ENCODE peak calls at places on chromosomes 16 and 17, in nine cellular contexts. B, N, E, K, J, P, A, U and Y are unnamed samples.

GRCh38 chr17:75812096-75813001 is 27.7 kb downstream of the UNK start:
- DNase-seq in B (no peak), N (no peak), E (no peak), K (no peak), J (peak), P (no peak), A (no peak), U (no peak), Y (no peak)

GRCh38 chr17:62627904-62628603 is 584 bp downstream of the MRC2 start:
- DNase-seq in B (peak), N (no peak), E (no peak), K (no peak), J (peak), P (peak), A (no peak), U (peak), Y (no peak)

GRCh38 chr17:73722163-73722562 is 77.9 kb upstream of the SDK2 start:
- DNase-seq in B (no peak), N (no peak), E (no peak), K (no peak), J (no peak), P (no peak), A (no peak), U (no peak), Y (no peak)

GRCh38 chr17:27343972-27344607 is 50.2 kb downstream of the WSB1 start:
- DNase-seq in B (no peak), N (no peak), E (no peak), K (no peak), J (no peak), P (peak), A (peak), U (no peak), Y (no peak)

GRCh38 chr16:69865701-69866100 is 85.4 kb upstream of the CLEC18A start:
- DNase-seq in B (peak), N (no peak), E (no peak), K (no peak), J (peak), P (peak), A (no peak), U (no peak), Y (peak)

GRCh38 chr17:7988750-7989178 is 13.7 kb upstream of the GUCY2D start:
- DNase-seq in B (peak), N (peak), E (no peak), K (peak), J (peak), P (peak), A (peak), U (no peak), Y (peak)

GRCh38 chr16:55562936-55563335 is 3.5 kb upstream of the CAPNS2 start:
- DNase-seq in B (peak), N (no peak), E (no peak), K (no peak), J (no peak), P (no peak), A (no peak), U (no peak), Y (no peak)

GRCh38 chr17:48571024-48571818 is 6.9 kb downstream of the HOXB4 start:
- DNase-seq in B (no peak), N (no peak), E (no peak), K (no peak), J (peak), P (no peak), A (no peak), U (peak), Y (no peak)

GRCh38 chr16:65548470-65548869 is 426.6 kb upstream of the CDH11 start:
- DNase-seq in B (no peak), N (no peak), E (no peak), K (no peak), J (no peak), P (peak), A (no peak), U (no peak), Y (no peak)

GRCh38 chr16:85566502-85567100 is 46.5 kb upstream of the GSE1 start:
- DNase-seq in B (no peak), N (no peak), E (no peak), K (no peak), J (no peak), P (no peak), A (no peak), U (no peak), Y (no peak)

GRCh38 chr17:66737524-66737923 is 97.4 kb upstream of the CACNG5 start:
- DNase-seq in B (peak), N (no peak), E (no peak), K (no peak), J (peak), P (peak), A (peak), U (no peak), Y (no peak)

GRCh38 chr17:17346428-17347233 is 43.5 kb downstream of the NT5M start:
- DNase-seq in B (no peak), N (no peak), E (no peak), K (no peak), J (no peak), P (no peak), A (no peak), U (no peak), Y (no peak)

GRCh38 chr17:39155654-39156053 is 4.2 kb upstream of the PLXDC1 start:
- DNase-seq in B (no peak), N (no peak), E (no peak), K (no peak), J (no peak), P (no peak), A (no peak), U (no peak), Y (no peak)

DNA sequence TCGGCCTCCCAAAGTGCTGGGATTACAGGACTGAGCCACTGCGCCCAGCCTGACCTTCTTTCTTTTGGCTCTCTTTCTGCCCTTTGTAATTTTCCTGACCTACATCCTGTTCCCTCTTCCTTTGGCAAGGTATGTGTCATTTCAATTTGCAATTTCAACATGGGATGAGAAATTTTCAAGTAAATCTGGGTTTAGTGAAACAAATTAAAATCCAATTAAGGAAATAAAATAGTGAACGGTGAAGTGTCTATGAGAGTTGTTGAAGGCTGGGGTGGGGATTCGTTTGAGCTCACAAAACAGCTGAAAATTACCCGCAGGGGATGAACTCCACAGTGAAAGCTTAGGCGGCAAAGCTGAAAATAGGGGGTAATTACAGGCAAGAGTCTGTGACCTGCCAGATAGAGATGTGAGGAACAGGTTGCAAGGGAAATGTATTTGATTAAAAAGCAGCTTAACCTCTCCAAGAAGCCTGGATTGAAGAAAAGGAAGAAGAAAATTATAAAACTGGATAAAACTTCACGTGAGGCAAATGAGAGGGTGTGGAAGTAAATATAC is 277.7 kb downstream of the UTP18 start:
- DNase-seq in B (no peak), N (no peak), E (no peak), K (no peak), J (no peak), P (no peak), A (no peak), U (no peak), Y (no peak)
- TF ChIP-seq CTCF in B (no peak), N (no peak), E (no peak), K (no peak), J (no peak), P (no peak), A (no peak), U (no peak), Y (no peak)

DNA sequence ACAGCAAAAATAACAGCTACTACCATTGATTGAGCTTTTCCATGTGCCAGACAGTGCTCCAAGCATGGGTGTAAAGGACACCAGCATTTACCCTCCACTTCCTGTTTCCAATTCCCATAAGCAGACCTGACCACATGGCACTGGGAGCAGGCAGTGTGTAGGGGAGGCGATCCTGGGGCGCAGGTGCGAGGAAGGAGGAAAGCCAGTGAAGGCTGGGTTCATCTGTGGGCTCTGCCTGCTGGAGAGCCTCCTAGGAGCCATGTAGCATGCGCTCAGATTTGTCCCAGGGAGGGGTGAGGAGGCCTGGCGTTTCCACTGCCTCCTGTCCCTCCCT is 56.7 kb downstream of the SNX20 start:
- DNase-seq in B (no peak), N (no peak), E (no peak), K (no peak), J (no peak), P (no peak), A (no peak), U (no peak), Y (no peak)
- TF ChIP-seq CTCF in B (no peak), N (no peak), E (no peak), K (no peak), J (no peak), P (no peak), A (no peak), U (no peak), Y (no peak)

DNA sequence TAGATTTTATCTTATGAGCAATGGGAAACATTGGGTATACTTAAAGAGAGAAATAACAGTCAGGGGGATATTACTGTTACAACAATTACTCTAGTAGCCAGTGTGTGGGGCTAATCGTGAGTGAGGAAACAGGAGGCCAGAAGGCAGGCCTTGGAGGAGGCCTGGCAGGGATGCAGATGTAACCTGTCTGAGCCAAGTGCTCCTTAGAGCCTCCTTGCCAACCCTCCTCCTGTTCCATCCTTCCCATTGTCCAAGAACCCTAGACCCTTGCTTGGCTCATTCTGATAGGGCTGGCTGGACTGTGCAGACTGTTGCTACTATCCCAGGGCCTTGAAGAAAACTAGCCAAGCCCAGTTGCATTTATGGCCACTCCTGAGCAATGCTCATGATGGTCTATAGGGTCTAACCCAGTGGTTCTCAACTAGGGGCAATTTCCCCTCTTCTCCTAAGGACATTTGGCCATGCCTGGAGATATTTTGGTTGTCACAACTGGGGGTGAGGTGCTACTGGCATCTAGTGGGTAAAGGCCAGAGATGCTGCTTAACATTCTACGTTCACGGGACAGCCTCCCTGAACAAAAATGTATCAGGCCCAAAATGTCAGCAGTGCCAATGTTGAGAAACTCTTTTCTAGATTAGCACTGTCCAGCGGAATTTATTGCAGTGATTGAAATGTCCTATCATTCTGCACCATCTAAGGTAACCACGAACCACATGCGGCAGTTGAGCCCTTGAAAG is 24.4 kb upstream of the WSCD1 start:
- DNase-seq in B (no peak), N (no peak), E (no peak), K (no peak), J (no peak), P (no peak), A (no peak), U (no peak), Y (no peak)
- TF ChIP-seq CTCF in B (no peak), N (peak), E (no peak), K (no peak), J (no peak), P (peak), A (no peak), U (no peak), Y (no peak)

DNA sequence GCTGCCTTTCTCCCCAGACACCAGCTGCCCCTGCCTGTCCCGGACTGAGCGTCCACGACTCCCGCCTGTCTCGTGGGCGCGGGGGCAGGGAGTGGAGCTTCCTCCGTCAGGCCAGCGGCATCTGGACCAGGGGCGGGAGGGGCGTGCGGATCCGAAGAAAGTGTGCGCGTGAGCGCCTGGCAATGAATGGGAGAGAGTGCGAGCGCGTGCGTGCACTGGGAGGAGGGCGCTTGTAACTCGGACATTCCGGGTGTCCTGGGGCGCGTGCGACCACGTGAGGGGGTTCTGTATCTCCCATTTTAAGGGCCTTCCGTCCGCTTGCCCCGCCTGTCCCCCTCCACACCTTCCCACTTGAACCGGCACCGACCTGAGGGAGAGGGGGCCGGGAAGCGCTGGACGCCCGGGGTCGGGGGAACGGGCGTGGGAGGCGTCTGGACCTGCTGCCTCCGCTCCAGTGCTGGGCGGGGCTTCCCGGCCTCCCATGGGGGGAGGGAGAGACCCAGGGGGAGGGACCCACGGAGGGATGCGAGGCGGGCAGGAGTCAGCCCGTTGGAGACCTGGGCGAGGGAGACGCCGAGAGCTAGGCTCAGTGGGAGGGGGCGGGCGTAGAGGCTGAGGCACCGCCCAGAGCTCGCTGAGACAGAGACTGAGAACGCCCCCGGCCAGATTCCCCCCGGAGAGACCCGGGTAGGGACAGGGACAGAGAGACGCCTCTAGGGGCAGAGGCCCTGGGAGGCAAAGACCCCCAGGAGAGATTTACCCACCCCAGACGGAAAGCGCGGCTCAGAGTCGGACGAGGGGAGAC is at the start of gene KREMEN2:
- DNase-seq in B (no peak), N (no peak), E (no peak), K (peak), J (no peak), P (peak), A (no peak), U (peak), Y (peak)
- TF ChIP-seq CTCF in B (no peak), N (no peak), E (no peak), K (peak), J (no peak), P (no peak), A (no peak), U (no peak), Y (no peak)

GRCh38 chr17:64259436-64259835 is 3.6 kb downstream of the TEX2 start:
- DNase-seq in B (no peak), N (no peak), E (no peak), K (no peak), J (no peak), P (no peak), A (no peak), U (no peak), Y (no peak)

GRCh38 chr17:64255764-64256163 is 7.3 kb downstream of the TEX2 start:
- DNase-seq in B (no peak), N (no peak), E (no peak), K (no peak), J (no peak), P (no peak), A (no peak), U (no peak), Y (no peak)

GRCh38 chr17:64254755-64255154 is 8.3 kb downstream of the TEX2 start:
- DNase-seq in B (no peak), N (no peak), E (no peak), K (no peak), J (no peak), P (no peak), A (peak), U (no peak), Y (no peak)

GRCh38 chr17:64259922-64260321 is 3.1 kb downstream of the TEX2 start:
- DNase-seq in B (peak), N (no peak), E (no peak), K (no peak), J (peak), P (peak), A (peak), U (no peak), Y (peak)

GRCh38 chr17:64256913-64257807 is 5.9 kb downstream of the TEX2 start:
- DNase-seq in B (no peak), N (no peak), E (no peak), K (no peak), J (no peak), P (no peak), A (no peak), U (no peak), Y (peak)
- TF ChIP-seq CTCF in B (no peak), N (no peak), E (no peak), K (no peak), J (no peak), P (no peak), A (no peak), U (no peak), Y (no peak)

GRCh38 chr16:22188267-22188594 is 17.8 kb upstream of the EEF2K start:
- DNase-seq in B (no peak), N (no peak), E (no peak), K (no peak), J (no peak), P (no peak), A (no peak), U (no peak), Y (no peak)

GRCh38 chr16:22186517-22186916 is 19.6 kb upstream of the EEF2K start:
- DNase-seq in B (no peak), N (no peak), E (no peak), K (no peak), J (no peak), P (no peak), A (no peak), U (no peak), Y (no peak)

GRCh38 chr16:22189473-22190168 is 16.5 kb upstream of the EEF2K start:
- DNase-seq in B (peak), N (no peak), E (peak), K (no peak), J (peak), P (peak), A (peak), U (peak), Y (no peak)

GRCh38 chr16:22190169-22191088 is 15.6 kb upstream of the EEF2K start:
- DNase-seq in B (peak), N (peak), E (peak), K (peak), J (peak), P (peak), A (peak), U (peak), Y (peak)

DNA sequence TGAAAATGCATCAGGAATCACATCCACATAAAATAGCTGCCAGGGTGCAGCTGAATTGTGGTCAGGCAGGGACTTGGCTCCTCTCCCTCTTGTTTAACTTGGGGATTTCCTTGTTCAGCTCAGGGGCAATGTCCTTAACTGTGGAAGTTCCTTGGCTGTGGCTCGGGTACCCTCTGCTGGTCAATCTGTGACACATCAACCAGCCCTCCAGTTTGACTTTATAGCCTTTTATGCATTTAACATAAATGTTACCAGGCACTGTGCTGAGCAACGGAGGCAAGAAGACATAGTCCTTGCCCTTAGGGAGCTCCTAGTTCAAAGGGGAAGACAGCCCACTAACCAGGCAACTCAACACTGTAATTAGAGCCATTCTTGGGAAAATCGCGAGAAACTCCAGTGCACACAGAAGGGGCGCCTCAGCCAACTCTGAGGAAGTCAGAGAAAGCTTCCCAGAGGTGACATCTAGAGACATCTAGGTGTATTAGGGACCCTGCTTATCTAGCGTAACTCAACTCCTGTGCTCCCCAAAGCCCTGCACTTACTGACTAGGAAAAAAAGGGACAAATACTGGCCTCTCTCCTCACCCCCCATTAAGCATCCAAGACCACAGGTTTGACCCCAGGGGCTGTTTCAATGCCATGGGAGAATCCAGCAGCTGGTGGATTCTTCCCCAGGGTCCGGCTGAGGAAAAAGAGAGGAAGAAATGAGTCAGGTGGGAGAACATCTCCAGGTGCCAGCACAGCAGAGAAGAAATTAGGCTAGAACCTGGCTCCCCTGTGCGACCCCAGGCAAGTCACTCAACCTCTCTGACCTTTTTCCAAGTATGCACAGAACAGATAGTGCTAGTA is 17.3 kb upstream of the EEF2K start:
- DNase-seq in B (peak), N (no peak), E (peak), K (peak), J (peak), P (peak), A (peak), U (peak), Y (peak)
- TF ChIP-seq CTCF in B (peak), N (peak), E (peak), K (peak), J (peak), P (peak), A (peak), U (peak), Y (peak)

GRCh38 chr16:56577300-56577625 is 12.1 kb upstream of the MT3 start:
- DNase-seq in B (no peak), N (no peak), E (no peak), K (no peak), J (no peak), P (no peak), A (no peak), U (no peak), Y (no peak)

GRCh38 chr16:56580391-56581048 is 8.8 kb upstream of the MT3 start:
- DNase-seq in B (no peak), N (no peak), E (no peak), K (no peak), J (no peak), P (no peak), A (no peak), U (no peak), Y (no peak)

GRCh38 chr16:56574625-56575024 is 9.8 kb downstream of the MT4 start:
- DNase-seq in B (no peak), N (no peak), E (no peak), K (no peak), J (no peak), P (no peak), A (no peak), U (no peak), Y (no peak)

GRCh38 chr16:56571525-56571924 is 6.7 kb downstream of the MT4 start:
- DNase-seq in B (no peak), N (no peak), E (no peak), K (no peak), J (no peak), P (no peak), A (no peak), U (no peak), Y (no peak)

GRCh38 chr16:56576585-56577299 is 11.9 kb downstream of the MT4 start:
- DNase-seq in B (peak), N (peak), E (no peak), K (peak), J (peak), P (peak), A (peak), U (peak), Y (peak)
- TF ChIP-seq CTCF in B (peak), N (peak), E (peak), K (peak), J (peak), P (peak), A (peak), U (peak), Y (peak)